ENCODE peak calls at places on chromosomes 11 and 22, in four cellular contexts. One of them, this sample, is unnamed.
A peak's percentile ranks its signal among the peaks of the same experiment; 100 is the strongest.

GRCh38 chr11:93668171-93668570 is 6.7 kb downstream of the CEP295 start:
- DNase-seq in lower lobe of right lung: no peak
- DNase-seq in CD8-positive, alpha-beta T cell: no peak
- DNase-seq in mesendoderm: no peak
- DNase-seq in this sample: no peak

GRCh38 chr11:57278721-57279095 is 41.7 kb upstream of the APLNR start:
- DNase-seq in CD8-positive, alpha-beta T cell: no peak
- DNase-seq in mesendoderm: peak; percentile 43
- DNase-seq in lower lobe of right lung: no peak
- DNase-seq in this sample: no peak

GRCh38 chr11:110112457-110112856 is 19.3 kb downstream of the ZC3H12C start:
- DNase-seq in mesendoderm: no peak
- DNase-seq in CD8-positive, alpha-beta T cell: no peak
- DNase-seq in lower lobe of right lung: no peak
- DNase-seq in this sample: no peak

GRCh38 chr11:74397531-74398243 is 546 bp downstream of the PGM2L1 start:
- DNase-seq in CD8-positive, alpha-beta T cell: no peak
- DNase-seq in lower lobe of right lung: peak; percentile 57
- DNase-seq in mesendoderm: peak; percentile 91
- DNase-seq in this sample: peak; percentile 22

GRCh38 chr11:15818132-15818842 is 538.1 kb downstream of the SOX6 start:
- DNase-seq in lower lobe of right lung: no peak
- DNase-seq in mesendoderm: no peak
- DNase-seq in CD8-positive, alpha-beta T cell: no peak
- DNase-seq in this sample: peak; percentile 16

GRCh38 chr22:22037740-22038139 is 55.2 kb upstream of the TOP3B start:
- DNase-seq in lower lobe of right lung: no peak
- DNase-seq in CD8-positive, alpha-beta T cell: no peak
- DNase-seq in mesendoderm: no peak
- DNase-seq in this sample: no peak

GRCh38 chr11:6260207-6260726 is 629 bp downstream of the CCKBR start:
- DNase-seq in mesendoderm: no peak
- DNase-seq in lower lobe of right lung: no peak
- DNase-seq in CD8-positive, alpha-beta T cell: no peak
- DNase-seq in this sample: no peak

GRCh38 chr22:45586651-45587405 is 84.1 kb downstream of the FBLN1 start:
- DNase-seq in lower lobe of right lung: peak; percentile 35
- DNase-seq in mesendoderm: no peak
- DNase-seq in CD8-positive, alpha-beta T cell: no peak
- DNase-seq in this sample: no peak

GRCh38 chr11:35943761-35944502 is at the start of gene LDLRAD3:
- DNase-seq in mesendoderm: peak; percentile 88
- DNase-seq in lower lobe of right lung: peak; percentile 81
- DNase-seq in CD8-positive, alpha-beta T cell: no peak
- DNase-seq in this sample: peak; percentile 75

GRCh38 chr22:35712672-35713071 is 5.0 kb upstream of the APOL5 start:
- DNase-seq in lower lobe of right lung: no peak
- DNase-seq in CD8-positive, alpha-beta T cell: no peak
- DNase-seq in mesendoderm: peak; percentile 10
- DNase-seq in this sample: no peak

GRCh38 chr22:37887610-37888378 is 18.3 kb upstream of the MICALL1 start:
- DNase-seq in CD8-positive, alpha-beta T cell: no peak
- DNase-seq in lower lobe of right lung: no peak
- DNase-seq in mesendoderm: peak; percentile 99
- DNase-seq in this sample: peak; percentile 90

GRCh38 chr22:41833369-41834004 is 582 bp downstream of the SREBF2 start:
- DNase-seq in CD8-positive, alpha-beta T cell: peak; percentile 5
- DNase-seq in mesendoderm: no peak
- DNase-seq in lower lobe of right lung: peak; percentile 69
- DNase-seq in this sample: peak; percentile 30

GRCh38 chr11:72681226-72682153 is 7.3 kb upstream of the PDE2A start:
- DNase-seq in CD8-positive, alpha-beta T cell: no peak
- DNase-seq in lower lobe of right lung: no peak
- DNase-seq in mesendoderm: peak; percentile 45
- DNase-seq in this sample: no peak

GRCh38 chr22:29457730-29458129 is 19.3 kb downstream of the RFPL1 start:
- DNase-seq in mesendoderm: peak; percentile 93
- DNase-seq in CD8-positive, alpha-beta T cell: no peak
- DNase-seq in lower lobe of right lung: no peak
- DNase-seq in this sample: no peak

GRCh38 chr11:2825261-2825885 is 60.2 kb downstream of the CDKN1C start:
- DNase-seq in lower lobe of right lung: peak; percentile 89
- DNase-seq in mesendoderm: no peak
- DNase-seq in CD8-positive, alpha-beta T cell: no peak
- DNase-seq in this sample: peak; percentile 83

GRCh38 chr11:76648061-76648460 is 22.5 kb downstream of the LRRC32 start:
- DNase-seq in CD8-positive, alpha-beta T cell: no peak
- DNase-seq in lower lobe of right lung: no peak
- DNase-seq in mesendoderm: no peak
- DNase-seq in this sample: no peak

GRCh38 chr11:120660024-120660565 is 148.5 kb downstream of the GRIK4 start:
- DNase-seq in CD8-positive, alpha-beta T cell: no peak
- DNase-seq in lower lobe of right lung: no peak
- DNase-seq in mesendoderm: peak; percentile 79
- DNase-seq in this sample: no peak

GRCh38 chr22:23380230-23380573 is 199.9 kb downstream of the IGLL1 start:
- DNase-seq in CD8-positive, alpha-beta T cell: no peak
- DNase-seq in mesendoderm: no peak
- DNase-seq in lower lobe of right lung: no peak
- DNase-seq in this sample: no peak

GRCh38 chr11:126186708-126187481 is 24.6 kb downstream of the RPUSD4 start:
- DNase-seq in CD8-positive, alpha-beta T cell: no peak
- DNase-seq in lower lobe of right lung: no peak
- DNase-seq in mesendoderm: peak; percentile 17
- DNase-seq in this sample: no peak

GRCh38 chr11:221998-222789 is 13.9 kb downstream of the SIRT3 start:
- DNase-seq in lower lobe of right lung: no peak
- DNase-seq in CD8-positive, alpha-beta T cell: no peak
- DNase-seq in mesendoderm: no peak
- DNase-seq in this sample: no peak

GRCh38 chr11:119726585-119727522 is 2.1 kb downstream of the NECTIN1 start:
- DNase-seq in mesendoderm: peak; percentile 65
- DNase-seq in CD8-positive, alpha-beta T cell: no peak
- DNase-seq in lower lobe of right lung: no peak
- DNase-seq in this sample: no peak

GRCh38 chr11:44112083-44112865 is 16.8 kb downstream of the EXT2 start:
- DNase-seq in CD8-positive, alpha-beta T cell: no peak
- DNase-seq in lower lobe of right lung: no peak
- DNase-seq in mesendoderm: no peak
- DNase-seq in this sample: no peak

GRCh38 chr11:104451193-104451592 is 287.2 kb upstream of the PDGFD start:
- DNase-seq in CD8-positive, alpha-beta T cell: no peak
- DNase-seq in lower lobe of right lung: no peak
- DNase-seq in mesendoderm: no peak
- DNase-seq in this sample: no peak

GRCh38 chr22:43249789-43250188 is 62.9 kb upstream of the TTLL12 start:
- DNase-seq in lower lobe of right lung: no peak
- DNase-seq in mesendoderm: no peak
- DNase-seq in CD8-positive, alpha-beta T cell: no peak
- DNase-seq in this sample: no peak

GRCh38 chr22:23066200-23067022 is 3.9 kb upstream of the GNAZ start:
- DNase-seq in mesendoderm: no peak
- DNase-seq in CD8-positive, alpha-beta T cell: no peak
- DNase-seq in lower lobe of right lung: peak; percentile 17
- DNase-seq in this sample: no peak

GRCh38 chr22:17920145-17920605 is 104.2 kb downstream of the MICAL3 start:
- DNase-seq in mesendoderm: peak; percentile 92
- DNase-seq in CD8-positive, alpha-beta T cell: no peak
- DNase-seq in lower lobe of right lung: no peak
- DNase-seq in this sample: peak; percentile 87

GRCh38 chr22:31329029-31329428 is 17.1 kb downstream of the PATZ1 start:
- DNase-seq in CD8-positive, alpha-beta T cell: no peak
- DNase-seq in lower lobe of right lung: no peak
- DNase-seq in mesendoderm: no peak
- DNase-seq in this sample: no peak

GRCh38 chr11:129155745-129156144 is 36.4 kb downstream of the ARHGAP32 start:
- DNase-seq in lower lobe of right lung: no peak
- DNase-seq in CD8-positive, alpha-beta T cell: no peak
- DNase-seq in mesendoderm: no peak
- DNase-seq in this sample: no peak

GRCh38 chr22:25148149-25148691 is 51.4 kb upstream of the CRYBB3 start:
- DNase-seq in lower lobe of right lung: no peak
- DNase-seq in CD8-positive, alpha-beta T cell: no peak
- DNase-seq in mesendoderm: peak; percentile 73
- DNase-seq in this sample: peak; percentile 86

GRCh38 chr11:75667831-75668507 is 869 bp downstream of the MAP6 start:
- DNase-seq in lower lobe of right lung: peak; percentile 64
- DNase-seq in mesendoderm: peak; percentile 74
- DNase-seq in CD8-positive, alpha-beta T cell: no peak
- DNase-seq in this sample: peak; percentile 26

GRCh38 chr11:26943636-26944035 is 50.3 kb upstream of the FIBIN start:
- DNase-seq in lower lobe of right lung: no peak
- DNase-seq in mesendoderm: peak; percentile 29
- DNase-seq in CD8-positive, alpha-beta T cell: no peak
- DNase-seq in this sample: no peak

GRCh38 chr11:17219016-17219415 is 11.2 kb upstream of the PIK3C2A start:
- DNase-seq in lower lobe of right lung: no peak
- DNase-seq in mesendoderm: no peak
- DNase-seq in CD8-positive, alpha-beta T cell: no peak
- DNase-seq in this sample: no peak

DNA sequence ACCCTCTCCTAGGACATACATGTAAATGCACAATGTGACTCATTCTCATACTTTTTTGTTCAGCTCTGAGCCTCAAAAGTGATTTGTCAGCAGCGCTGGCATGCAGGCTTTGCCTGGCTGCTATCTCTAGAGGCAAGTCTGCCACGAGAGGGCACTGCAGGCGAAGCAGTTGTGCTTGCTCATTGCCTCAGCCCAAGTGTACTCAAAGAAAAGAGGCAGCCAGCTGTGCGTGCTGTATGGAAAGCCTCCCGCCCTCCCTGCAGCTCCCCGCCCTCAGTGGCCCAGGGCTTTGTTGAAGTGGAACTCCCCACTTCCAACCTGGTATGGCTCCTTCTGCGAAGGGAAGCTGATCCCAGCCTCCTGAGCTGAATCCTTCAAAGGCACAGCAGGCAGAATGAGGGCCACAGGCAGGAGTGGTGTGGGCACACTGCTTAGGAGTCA is 16.3 kb downstream of the SDHAF2 start:
- DNase-seq in CD8-positive, alpha-beta T cell: peak; percentile 35
- DNase-seq in lower lobe of right lung: peak; percentile 91
- DNase-seq in mesendoderm: peak; percentile 93
- DNase-seq in this sample: peak; percentile 82
- H3K27ac ChIP-seq in CD8-positive, alpha-beta T cell: no peak overlapping the region
- H3K27ac ChIP-seq in lower lobe of right lung: no peak overlapping the region
- H3K27ac ChIP-seq in mesendoderm: no peak overlapping the region
- H3K27ac ChIP-seq in this sample: peak overlapping the region; percentile 48

GRCh38 chr11:117300301-117300700 is 9.2 kb downstream of the BACE1-AS start:
- DNase-seq in CD8-positive, alpha-beta T cell: no peak
- DNase-seq in lower lobe of right lung: no peak
- DNase-seq in mesendoderm: peak; percentile 49
- DNase-seq in this sample: no peak
- H3K4me3 ChIP-seq in CD8-positive, alpha-beta T cell: no peak overlapping the region
- H3K4me3 ChIP-seq in lower lobe of right lung: peak overlapping the region; percentile 17
- H3K4me3 ChIP-seq in mesendoderm: no peak overlapping the region
- H3K4me3 ChIP-seq in this sample: no peak overlapping the region

DNA sequence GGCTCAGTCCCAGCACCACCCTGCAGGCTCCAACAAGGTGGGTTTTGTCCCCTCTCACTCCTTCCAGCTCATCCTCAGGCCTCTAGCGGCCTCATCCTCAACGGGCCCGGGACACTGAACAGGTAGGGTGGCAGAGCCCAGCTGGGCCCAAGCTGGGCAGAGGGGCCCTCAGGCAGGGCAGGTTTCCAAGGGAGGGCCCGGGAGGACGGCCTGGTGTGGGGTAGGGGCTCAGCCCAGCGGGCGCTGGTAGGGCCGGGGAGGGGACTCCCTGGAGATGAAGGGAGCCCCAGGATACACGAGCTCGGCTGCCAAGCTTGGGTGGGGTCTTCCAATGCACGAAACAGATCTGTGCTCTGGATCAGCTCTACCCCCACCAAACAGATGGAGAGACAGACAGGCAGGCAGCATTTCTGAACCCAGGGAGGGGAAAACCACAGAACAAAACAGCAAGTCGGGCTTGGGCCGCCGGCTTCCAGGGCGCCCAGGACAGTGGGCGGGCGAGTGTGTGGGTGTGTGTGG is 2.6 kb upstream of the IFITM10 start:
- DNase-seq in mesendoderm: no peak
- DNase-seq in lower lobe of right lung: no peak
- DNase-seq in CD8-positive, alpha-beta T cell: no peak
- DNase-seq in this sample: no peak
- H3K27ac ChIP-seq in mesendoderm: no peak overlapping the region
- H3K27ac ChIP-seq in lower lobe of right lung: no peak overlapping the region
- H3K27ac ChIP-seq in CD8-positive, alpha-beta T cell: no peak overlapping the region
- H3K27ac ChIP-seq in this sample: no peak overlapping the region

DNA sequence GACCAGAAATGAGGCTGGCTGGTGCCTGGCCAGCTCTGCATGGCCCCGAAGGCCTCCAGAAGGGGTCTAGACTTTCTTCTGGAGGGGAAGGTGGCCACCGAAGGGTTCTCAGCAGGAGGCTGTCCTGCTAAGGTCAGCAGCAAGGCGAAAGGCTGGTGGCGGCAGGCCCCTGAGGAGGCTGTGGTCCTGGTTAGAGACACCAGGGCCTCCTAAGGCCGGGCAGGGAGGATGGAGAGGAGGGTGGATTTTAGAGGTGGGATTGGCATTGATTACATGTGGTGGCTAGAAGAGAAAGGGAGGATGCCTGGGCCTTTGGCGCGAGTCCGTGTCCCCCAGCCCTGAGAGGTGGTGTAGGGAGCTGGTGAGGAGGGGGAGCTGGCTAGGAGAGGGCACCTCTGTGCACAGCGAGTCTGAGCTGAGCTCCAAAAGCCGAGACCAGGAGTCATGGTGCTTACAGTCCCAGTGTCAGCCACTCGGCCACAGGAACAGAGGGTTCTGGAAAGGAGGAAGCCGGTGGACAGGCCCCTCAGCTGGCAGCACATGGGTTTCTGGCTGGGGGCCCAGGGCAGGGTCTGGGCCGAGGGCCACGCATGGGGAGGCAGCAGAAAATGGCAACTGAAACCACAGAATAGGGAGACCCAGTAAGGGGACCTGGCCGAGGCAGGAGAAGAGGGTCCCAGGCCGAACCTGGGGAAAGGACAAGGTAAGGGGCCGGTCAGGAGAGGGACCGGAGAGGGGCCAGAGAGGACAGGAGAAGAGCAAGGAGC is 2.5 kb downstream of the FERMT3 start:
- DNase-seq in mesendoderm: no peak
- DNase-seq in CD8-positive, alpha-beta T cell: no peak
- DNase-seq in lower lobe of right lung: no peak
- DNase-seq in this sample: no peak
- H3K4me3 ChIP-seq in mesendoderm: no peak overlapping the region
- H3K4me3 ChIP-seq in CD8-positive, alpha-beta T cell: no peak overlapping the region
- H3K4me3 ChIP-seq in lower lobe of right lung: no peak overlapping the region
- H3K4me3 ChIP-seq in this sample: no peak overlapping the region

GRCh38 chr11:89736566-89736965 is 26.5 kb downstream of the TRIM77 start:
- DNase-seq in lower lobe of right lung: no peak
- DNase-seq in mesendoderm: no peak
- DNase-seq in CD8-positive, alpha-beta T cell: no peak
- DNase-seq in this sample: no peak
- H3K27ac ChIP-seq in lower lobe of right lung: no peak overlapping the region
- H3K27ac ChIP-seq in mesendoderm: no peak overlapping the region
- H3K27ac ChIP-seq in CD8-positive, alpha-beta T cell: no peak overlapping the region
- H3K27ac ChIP-seq in this sample: no peak overlapping the region

DNA sequence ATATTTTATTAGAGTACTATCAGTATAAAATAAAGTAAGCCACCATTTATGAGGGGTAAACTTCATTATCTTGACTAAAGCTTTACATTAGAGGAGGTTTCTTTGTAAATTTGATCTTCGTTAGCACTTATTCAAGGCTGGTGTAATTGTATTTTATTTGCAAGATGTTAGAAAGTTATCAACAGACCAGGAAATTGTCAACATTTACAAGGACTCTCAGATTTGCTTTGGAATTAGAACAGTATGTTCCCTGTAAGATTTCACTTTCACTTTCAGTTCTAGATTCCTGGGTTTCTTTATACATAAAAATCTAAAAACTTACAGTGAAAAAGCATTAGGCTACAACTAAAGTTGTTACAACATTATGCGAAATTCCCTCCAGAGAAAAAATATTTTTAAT is 4.6 kb upstream of the BIRC3 start:
- DNase-seq in mesendoderm: no peak
- DNase-seq in lower lobe of right lung: no peak
- DNase-seq in CD8-positive, alpha-beta T cell: no peak
- DNase-seq in this sample: no peak
- H3K4me3 ChIP-seq in mesendoderm: no peak overlapping the region
- H3K4me3 ChIP-seq in lower lobe of right lung: peak overlapping the region; percentile 27
- H3K4me3 ChIP-seq in CD8-positive, alpha-beta T cell: no peak overlapping the region
- H3K4me3 ChIP-seq in this sample: no peak overlapping the region

This sample was measured in prostate gland.